ENCODE peak calls at places on chromosomes 3 and 15, in eight cellular contexts. One of them, this sample, is unnamed.

GRCh38 chr15:64772488-64772887 is 2.9 kb downstream of the RBPMS2 start:
- DNase-seq in astrocyte of the spinal cord: no peak
- DNase-seq in testis: no peak
- DNase-seq in NCI-H1105: no peak
- DNase-seq in SJCRH30: no peak
- DNase-seq in skeletal muscle cell: no peak
- DNase-seq in AG20443: no peak
- DNase-seq in stimulated activated CD4-positive, alpha-beta T cell treated with anti-CD3 and anti-CD28 coated beads, Interleukin-4, amount 100 ng/mL, for 48 hours: no peak
- DNase-seq in this sample: no peak

GRCh38 chr15:68585574-68586273 is 6.9 kb downstream of the CORO2B start:
- DNase-seq in astrocyte of the spinal cord: no peak
- DNase-seq in testis: no peak
- DNase-seq in NCI-H1105: no peak
- DNase-seq in SJCRH30: no peak
- DNase-seq in skeletal muscle cell: no peak
- DNase-seq in AG20443: no peak
- DNase-seq in stimulated activated CD4-positive, alpha-beta T cell treated with anti-CD3 and anti-CD28 coated beads, Interleukin-4, amount 100 ng/mL, for 48 hours: no peak
- DNase-seq in this sample: no peak

GRCh38 chr3:192831111-192831644 is 86.5 kb downstream of the MB21D2 start:
- DNase-seq in astrocyte of the spinal cord: peak
- DNase-seq in testis: no peak
- DNase-seq in NCI-H1105: no peak
- DNase-seq in SJCRH30: peak
- DNase-seq in skeletal muscle cell: peak
- DNase-seq in AG20443: peak
- DNase-seq in stimulated activated CD4-positive, alpha-beta T cell treated with anti-CD3 and anti-CD28 coated beads, Interleukin-4, amount 100 ng/mL, for 48 hours: peak
- DNase-seq in this sample: no peak

GRCh38 chr15:50828610-50829206 is 63.2 kb upstream of the SPPL2A start:
- DNase-seq in astrocyte of the spinal cord: peak
- DNase-seq in testis: no peak
- DNase-seq in NCI-H1105: no peak
- DNase-seq in SJCRH30: peak
- DNase-seq in skeletal muscle cell: peak
- DNase-seq in AG20443: peak
- DNase-seq in stimulated activated CD4-positive, alpha-beta T cell treated with anti-CD3 and anti-CD28 coated beads, Interleukin-4, amount 100 ng/mL, for 48 hours: no peak
- DNase-seq in this sample: peak

GRCh38 chr3:100384735-100385134 is 16.2 kb downstream of the TOMM70 start:
- DNase-seq in astrocyte of the spinal cord: peak
- DNase-seq in testis: no peak
- DNase-seq in NCI-H1105: no peak
- DNase-seq in SJCRH30: no peak
- DNase-seq in skeletal muscle cell: no peak
- DNase-seq in AG20443: no peak
- DNase-seq in stimulated activated CD4-positive, alpha-beta T cell treated with anti-CD3 and anti-CD28 coated beads, Interleukin-4, amount 100 ng/mL, for 48 hours: no peak
- DNase-seq in this sample: no peak

GRCh38 chr15:58329781-58330467 is 101.9 kb upstream of the LIPC start:
- DNase-seq in astrocyte of the spinal cord: no peak
- DNase-seq in testis: no peak
- DNase-seq in NCI-H1105: no peak
- DNase-seq in SJCRH30: peak
- DNase-seq in skeletal muscle cell: no peak
- DNase-seq in AG20443: no peak
- DNase-seq in stimulated activated CD4-positive, alpha-beta T cell treated with anti-CD3 and anti-CD28 coated beads, Interleukin-4, amount 100 ng/mL, for 48 hours: no peak
- DNase-seq in this sample: peak

GRCh38 chr3:105518806-105519418 is 152.2 kb downstream of the ALCAM start:
- DNase-seq in astrocyte of the spinal cord: peak
- DNase-seq in testis: peak
- DNase-seq in NCI-H1105: peak
- DNase-seq in SJCRH30: peak
- DNase-seq in skeletal muscle cell: no peak
- DNase-seq in AG20443: peak
- DNase-seq in stimulated activated CD4-positive, alpha-beta T cell treated with anti-CD3 and anti-CD28 coated beads, Interleukin-4, amount 100 ng/mL, for 48 hours: no peak
- DNase-seq in this sample: no peak

GRCh38 chr3:189349772-189350171 is 178.0 kb downstream of the TPRG1 start:
- DNase-seq in astrocyte of the spinal cord: peak
- DNase-seq in testis: no peak
- DNase-seq in NCI-H1105: no peak
- DNase-seq in SJCRH30: no peak
- DNase-seq in skeletal muscle cell: no peak
- DNase-seq in AG20443: peak
- DNase-seq in stimulated activated CD4-positive, alpha-beta T cell treated with anti-CD3 and anti-CD28 coated beads, Interleukin-4, amount 100 ng/mL, for 48 hours: no peak
- DNase-seq in this sample: no peak

GRCh38 chr3:55790596-55791350 is 303.7 kb upstream of the WNT5A start:
- DNase-seq in astrocyte of the spinal cord: peak
- DNase-seq in testis: no peak
- DNase-seq in NCI-H1105: no peak
- DNase-seq in SJCRH30: peak
- DNase-seq in skeletal muscle cell: no peak
- DNase-seq in AG20443: no peak
- DNase-seq in stimulated activated CD4-positive, alpha-beta T cell treated with anti-CD3 and anti-CD28 coated beads, Interleukin-4, amount 100 ng/mL, for 48 hours: no peak
- DNase-seq in this sample: no peak

GRCh38 chr15:92930061-92930460 is 29.9 kb downstream of the CHD2 start:
- DNase-seq in astrocyte of the spinal cord: peak
- DNase-seq in testis: no peak
- DNase-seq in NCI-H1105: no peak
- DNase-seq in SJCRH30: no peak
- DNase-seq in skeletal muscle cell: no peak
- DNase-seq in AG20443: peak
- DNase-seq in stimulated activated CD4-positive, alpha-beta T cell treated with anti-CD3 and anti-CD28 coated beads, Interleukin-4, amount 100 ng/mL, for 48 hours: no peak
- DNase-seq in this sample: no peak

GRCh38 chr3:130825762-130826297 is 68.1 kb upstream of the ATP2C1 start:
- DNase-seq in astrocyte of the spinal cord: no peak
- DNase-seq in testis: no peak
- DNase-seq in NCI-H1105: no peak
- DNase-seq in SJCRH30: no peak
- DNase-seq in skeletal muscle cell: no peak
- DNase-seq in AG20443: no peak
- DNase-seq in stimulated activated CD4-positive, alpha-beta T cell treated with anti-CD3 and anti-CD28 coated beads, Interleukin-4, amount 100 ng/mL, for 48 hours: no peak
- DNase-seq in this sample: no peak

GRCh38 chr3:27554706-27555105 is 70.5 kb upstream of the SLC4A7 start:
- DNase-seq in astrocyte of the spinal cord: no peak
- DNase-seq in testis: no peak
- DNase-seq in NCI-H1105: no peak
- DNase-seq in SJCRH30: no peak
- DNase-seq in skeletal muscle cell: no peak
- DNase-seq in AG20443: peak
- DNase-seq in stimulated activated CD4-positive, alpha-beta T cell treated with anti-CD3 and anti-CD28 coated beads, Interleukin-4, amount 100 ng/mL, for 48 hours: no peak
- DNase-seq in this sample: no peak

GRCh38 chr3:188061133-188061532 is 92.8 kb upstream of the LPP start:
- DNase-seq in astrocyte of the spinal cord: peak
- DNase-seq in testis: no peak
- DNase-seq in NCI-H1105: no peak
- DNase-seq in SJCRH30: no peak
- DNase-seq in skeletal muscle cell: no peak
- DNase-seq in AG20443: no peak
- DNase-seq in stimulated activated CD4-positive, alpha-beta T cell treated with anti-CD3 and anti-CD28 coated beads, Interleukin-4, amount 100 ng/mL, for 48 hours: peak
- DNase-seq in this sample: no peak

GRCh38 chr15:40097968-40098476 is 10.7 kb downstream of the BMF start:
- DNase-seq in astrocyte of the spinal cord: no peak
- DNase-seq in testis: peak
- DNase-seq in NCI-H1105: no peak
- DNase-seq in SJCRH30: no peak
- DNase-seq in skeletal muscle cell: no peak
- DNase-seq in AG20443: peak
- DNase-seq in stimulated activated CD4-positive, alpha-beta T cell treated with anti-CD3 and anti-CD28 coated beads, Interleukin-4, amount 100 ng/mL, for 48 hours: no peak
- DNase-seq in this sample: peak

This sample was measured in right cardiac atrium.